ENCODE peak calls at places on chromosomes 11 and 22, in six cellular contexts. L is dorsolateral prefrontal cortex; Q is tibial nerve; I is AG04450; U is CD8-positive, alpha-beta T cell; H is HepG2. V is an unnamed sample.

GRCh38 chr11:74138021-74138420 is 32.8 kb downstream of the C2CD3 start:
- DNase-seq in H (no peak), L (no peak), U (no peak), Q (no peak), I (peak; percentile 50), V (no peak)

GRCh38 chr22:35783943-35784614 is 66.4 kb downstream of the APOL5 start:
- DNase-seq in H (no peak), U (no peak), L (no peak), Q (no peak), I (no peak), V (peak; percentile 56)

GRCh38 chr11:45646275-45646970 is 19.0 kb downstream of the CHST1 start:
- DNase-seq in I (no peak), U (no peak), L (no peak), Q (no peak), H (no peak), V (peak; percentile 40)

GRCh38 chr11:126748097-126748756 is 252.3 kb downstream of the KIRREL3 start:
- DNase-seq in U (no peak), L (no peak), I (no peak), Q (no peak), H (no peak), V (no peak)

GRCh38 chr11:34676227-34676626 is 55.3 kb downstream of the EHF start:
- DNase-seq in Q (no peak), U (no peak), L (no peak), H (no peak), I (no peak), V (no peak)

GRCh38 chr11:130449996-130450419 is 1.6 kb downstream of the ADAMTS15 start:
- DNase-seq in U (no peak), I (no peak), L (no peak), H (no peak), Q (peak; percentile 83), V (peak; percentile 74)

GRCh38 chr11:71131861-71132260 is 120.5 kb downstream of the SHANK2 start:
- DNase-seq in L (no peak), I (no peak), U (no peak), Q (no peak), H (no peak), V (no peak)

GRCh38 chr11:80519591-80520258 is 1078.9 kb upstream of the TENM4 start:
- DNase-seq in Q (no peak), L (no peak), H (no peak), U (no peak), I (no peak), V (peak; percentile 24)

GRCh38 chr11:6201486-6201885 is 2.5 kb downstream of the OR52W1 start:
- DNase-seq in I (no peak), Q (no peak), H (no peak), L (no peak), U (no peak), V (no peak)

GRCh38 chr11:121881806-121882205 is 234.2 kb downstream of the BLID start:
- DNase-seq in I (peak; percentile 46), Q (no peak), U (no peak), L (no peak), H (no peak), V (peak; percentile 54)

GRCh38 chr11:73072935-73073481 is 69.1 kb downstream of the FCHSD2 start:
- DNase-seq in U (no peak), Q (no peak), L (no peak), I (no peak), H (no peak), V (no peak)

GRCh38 chr11:117970400-117971024 is 15.7 kb upstream of the IL10RA start:
- DNase-seq in H (no peak), U (no peak), I (no peak), L (no peak), Q (no peak), V (peak; percentile 32)

GRCh38 chr11:67373916-67374570 is 645 bp upstream of the CLCF1 start:
- DNase-seq in L (no peak), Q (no peak), U (peak; percentile 41), H (peak; percentile 82), I (peak; percentile 86), V (peak; percentile 93)

GRCh38 chr11:93529707-93530467 is 13.3 kb downstream of the SMCO4 start:
- DNase-seq in I (no peak), U (no peak), H (peak; percentile 74), L (no peak), Q (no peak), V (peak; percentile 28)

GRCh38 chr22:24429411-24430365 is 2.3 kb downstream of the ADORA2A start:
- DNase-seq in I (no peak), L (no peak), H (no peak), U (no peak), Q (no peak), V (no peak)

GRCh38 chr22:22894740-22895731 is 7.4 kb downstream of the IGLL5 start:
- DNase-seq in I (no peak), L (peak; percentile 8), H (no peak), U (no peak), Q (no peak), V (no peak)

GRCh38 chr11:26621147-26621546 is 49.1 kb upstream of the MUC15 start:
- DNase-seq in L (no peak), Q (no peak), H (no peak), I (peak; percentile 6), U (no peak), V (peak; percentile 60)

GRCh38 chr22:23833017-23833795 is 5.6 kb downstream of the DERL3 start:
- DNase-seq in L (peak; percentile 44), U (no peak), H (no peak), Q (no peak), I (no peak), V (no peak)

GRCh38 chr11:119585038-119585666 is 143.8 kb downstream of the NECTIN1 start:
- DNase-seq in Q (no peak), H (no peak), L (no peak), U (no peak), I (no peak), V (no peak)

GRCh38 chr22:46057762-46058420 is 80.9 kb upstream of the WNT7B start:
- DNase-seq in Q (peak; percentile 53), L (peak; percentile 48), I (no peak), U (no peak), H (no peak), V (no peak)

GRCh38 chr11:61027141-61027840 is 55.8 kb downstream of the CD6 start:
- DNase-seq in L (no peak), U (no peak), Q (no peak), I (no peak), H (no peak), V (no peak)

GRCh38 chr22:42635531-42635930 is 4.9 kb downstream of the ATP5MGL start:
- DNase-seq in H (no peak), Q (peak; percentile 52), U (no peak), I (no peak), L (no peak), V (peak; percentile 85)

GRCh38 chr11:74948546-74948897 is 369 bp downstream of the XRRA1 start:
- DNase-seq in L (no peak), H (peak; percentile 22), Q (no peak), I (no peak), U (no peak), V (no peak)

GRCh38 chr11:116641561-116642045 is 131.2 kb downstream of the BUD13 start:
- DNase-seq in I (no peak), L (no peak), H (no peak), Q (no peak), U (no peak), V (peak; percentile 11)

GRCh38 chr11:122038543-122038942 is 77.5 kb downstream of the BLID start:
- DNase-seq in I (peak; percentile 72), Q (no peak), L (no peak), U (no peak), H (no peak), V (peak; percentile 77)

GRCh38 chr22:32995335-32995734 is 62.8 kb downstream of the SYN3 start:
- DNase-seq in L (no peak), I (no peak), U (no peak), Q (no peak), H (no peak), V (no peak)
- H3K27ac ChIP-seq in L (peak overlapping the region; percentile 46), I (no peak overlapping the region), U (no peak overlapping the region), Q (no peak overlapping the region), H (no peak overlapping the region), V (no peak overlapping the region)

DNA sequence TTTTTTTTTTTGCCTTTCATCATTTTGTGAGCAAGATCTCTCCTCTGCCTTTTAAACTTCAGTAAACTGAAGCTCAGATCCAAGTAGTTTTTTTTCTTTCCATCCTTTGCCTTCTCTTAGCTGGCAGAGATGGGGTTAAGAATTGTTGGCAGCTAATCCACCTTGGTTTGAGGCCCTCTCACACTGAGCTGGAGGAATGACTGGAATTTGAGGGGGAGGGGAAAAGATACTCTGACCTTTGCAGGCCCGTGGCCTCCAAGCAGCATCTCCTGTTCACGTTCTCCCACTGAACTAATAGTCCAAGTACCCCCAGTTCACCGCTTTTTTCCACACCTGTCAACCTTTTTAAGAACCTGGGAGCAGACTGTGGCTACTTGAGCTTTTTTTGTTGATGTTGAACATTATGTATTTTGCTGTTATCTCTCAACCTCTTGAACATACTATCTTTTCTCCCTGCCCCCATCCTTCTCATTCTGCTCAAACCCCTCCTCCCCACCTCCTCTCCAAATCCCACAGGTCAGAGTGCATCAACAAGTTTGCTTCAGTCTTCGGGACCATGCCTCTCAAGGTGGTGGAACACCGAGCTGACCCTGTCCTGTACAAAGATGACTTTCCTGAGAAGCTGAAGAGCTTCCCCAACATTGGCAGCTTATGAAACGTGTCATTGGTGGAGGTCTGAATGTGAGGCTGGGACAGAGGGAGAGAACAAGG is 66.2 kb downstream of the ALX4 start:
- DNase-seq in H (peak; percentile 77), L (no peak), U (no peak), Q (no peak), I (no peak), V (peak; percentile 36)
- H3K4me3 ChIP-seq in H (no peak overlapping the region), L (no peak overlapping the region), U (no peak overlapping the region), Q (no peak overlapping the region), I (no peak overlapping the region), V (no peak overlapping the region)

DNA sequence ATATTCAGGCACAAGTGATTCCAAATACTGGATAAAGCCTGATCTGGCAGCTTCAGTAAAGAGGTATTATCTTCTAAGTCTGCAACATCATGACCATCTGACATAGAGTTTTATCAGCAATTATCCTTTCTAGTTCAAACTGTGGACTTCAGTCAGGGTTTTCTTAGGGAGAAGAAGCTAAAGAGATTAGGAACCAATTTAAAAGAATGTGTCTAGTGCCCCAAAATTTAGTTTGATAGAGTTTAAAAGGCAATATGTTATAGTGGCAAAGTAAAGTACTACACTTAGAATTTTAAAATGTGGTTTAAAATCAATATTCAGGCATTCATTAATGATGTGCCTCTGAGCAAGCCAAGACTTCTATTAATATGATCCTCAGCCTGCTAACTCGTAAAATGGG is 5.4 kb downstream of the PAK1 start:
- DNase-seq in I (no peak), L (no peak), Q (no peak), H (no peak), U (no peak), V (no peak)
- TF ChIP-seq CTCF in I (no peak), L (no peak), Q (no peak), H (no peak), U (no peak), V (no peak)

DNA sequence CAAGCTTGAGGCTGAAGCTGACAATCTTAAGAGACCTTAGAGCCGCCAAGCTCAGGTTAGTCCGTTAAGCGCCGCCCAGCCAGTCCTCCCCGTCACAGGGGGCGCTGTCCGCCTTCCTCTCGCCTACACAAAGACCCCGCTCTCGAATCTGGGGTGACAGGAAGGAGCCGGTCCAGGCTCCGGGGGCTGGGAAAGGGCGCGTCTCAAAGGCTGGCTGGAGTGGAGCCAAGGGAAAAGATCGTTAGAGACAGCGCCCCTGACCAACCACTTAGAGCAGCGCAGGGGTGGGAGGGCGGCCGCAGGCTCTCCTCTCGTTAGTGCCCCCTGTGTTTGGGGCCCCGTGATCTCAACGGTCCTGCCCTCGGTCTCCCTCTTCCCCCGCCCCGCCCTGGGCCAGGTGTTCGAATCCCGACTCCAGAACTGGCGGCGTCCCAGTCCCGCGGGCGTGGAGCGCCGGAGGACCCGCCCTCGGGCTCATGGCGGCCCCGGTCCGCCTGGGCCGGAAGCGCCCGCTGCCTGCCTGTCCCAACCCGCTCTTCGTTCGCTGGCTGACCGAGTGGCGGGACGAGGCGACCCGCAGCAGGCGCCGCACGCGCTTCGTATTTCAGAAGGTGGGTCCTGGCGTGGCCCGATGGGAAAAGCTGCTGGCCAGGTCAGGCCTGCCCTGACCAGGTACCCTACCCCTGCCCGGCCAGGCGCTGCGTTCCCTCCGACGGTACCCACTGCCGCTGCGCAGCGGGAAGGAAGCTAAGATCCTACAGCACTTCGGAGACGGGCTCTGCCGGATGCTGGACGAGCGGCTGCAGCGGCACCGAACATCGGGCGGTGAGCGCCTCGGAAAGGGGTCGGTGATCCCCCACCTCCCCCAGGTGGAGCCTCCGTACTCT is at the start of gene MUS81:
- DNase-seq in H (peak; percentile 97), Q (peak; percentile 97), U (peak; percentile 96), L (peak; percentile 90), I (peak; percentile 94), V (peak; percentile 96)
- H3K27ac ChIP-seq in H (peak within 1 kb of the TSS; percentile 90), Q (peak within 1 kb of the TSS; percentile 96), U (peak within 1 kb of the TSS; percentile 78), L (peak within 1 kb of the TSS; percentile 97), I (peak within 1 kb of the TSS; percentile 99), V (peak within 1 kb of the TSS; percentile 93)

V was measured in brain microvascular endothelial cell.